ENCODE peak calls at places on chromosomes 7 and 10, in seven cellular contexts. F, S, E, D, N, M and T are unnamed samples.

GRCh38 chr7:115479448-115479847 is 551.1 kb downstream of the TFEC start:
- DNase-seq in E (no peak), F (no peak), D (no peak), M (no peak), N (no peak), S (no peak), T (no peak)

GRCh38 chr7:113071465-113071864 is 15.2 kb downstream of the GPR85 start:
- DNase-seq in S (no peak), D (no peak), M (no peak), F (no peak), E (no peak), N (no peak), T (no peak)

GRCh38 chr7:36090976-36091375 is 62.1 kb upstream of the EEPD1 start:
- DNase-seq in M (no peak), E (no peak), N (no peak), S (no peak), D (no peak), F (no peak), T (no peak)

GRCh38 chr10:88004451-88004850 is 141.0 kb downstream of the PTEN start:
- DNase-seq in S (no peak), D (no peak), E (no peak), F (no peak), M (no peak), N (no peak), T (no peak)

GRCh38 chr7:376306-376969 is 86.5 kb downstream of the FOXL3 start:
- DNase-seq in D (no peak), F (no peak), E (no peak), S (peak; percentile 38), M (no peak), N (no peak), T (no peak)

GRCh38 chr10:77131214-77131613 is 506.4 kb downstream of the KCNMA1 start:
- DNase-seq in D (no peak), F (no peak), E (no peak), S (no peak), N (no peak), M (no peak), T (no peak)

GRCh38 chr10:89555688-89556445 is 20.5 kb upstream of the SLC16A12 start:
- DNase-seq in D (no peak), M (no peak), F (no peak), S (no peak), E (no peak), N (no peak), T (peak; percentile 25)

GRCh38 chr7:102306916-102307677 is 20.4 kb downstream of the SH2B2 start:
- DNase-seq in D (no peak), M (peak; percentile 72), F (peak; percentile 96), E (no peak), N (peak; percentile 47), S (no peak), T (no peak)

GRCh38 chr7:96093435-96093834 is 228.5 kb downstream of the SLC25A13 start:
- DNase-seq in N (no peak), D (no peak), F (no peak), S (no peak), M (no peak), E (no peak), T (no peak)

GRCh38 chr10:99834410-99834809 is 52.0 kb downstream of the ABCC2 start:
- DNase-seq in S (no peak), M (peak; percentile 23), E (peak; percentile 12), F (no peak), N (no peak), D (no peak), T (no peak)

GRCh38 chr10:123781324-123781900 is 110.2 kb downstream of the CPXM2 start:
- DNase-seq in F (no peak), S (no peak), D (no peak), N (no peak), M (no peak), E (no peak), T (no peak)

GRCh38 chr7:51262796-51263519 is 53.7 kb downstream of the COBL start:
- DNase-seq in M (no peak), F (no peak), S (no peak), E (no peak), N (no peak), D (no peak), T (no peak)

GRCh38 chr7:98949336-98950044 is 71.2 kb downstream of the TRRAP start:
- DNase-seq in D (no peak), M (no peak), E (no peak), S (no peak), N (no peak), F (no peak), T (no peak)

GRCh38 chr10:77350711-77351119 is 286.9 kb downstream of the KCNMA1 start:
- DNase-seq in E (peak; percentile 92), M (no peak), D (peak; percentile 68), F (no peak), S (peak; percentile 19), N (no peak), T (peak; percentile 47)

GRCh38 chr10:86024555-86025001 is 342.0 kb downstream of the GRID1 start:
- DNase-seq in N (no peak), D (peak; percentile 32), F (no peak), M (no peak), E (no peak), S (peak; percentile 42), T (no peak)

GRCh38 chr7:151459726-151460473 is 20.0 kb upstream of the CRYGN start:
- DNase-seq in D (no peak), M (peak; percentile 79), F (no peak), E (peak; percentile 57), S (peak; percentile 77), N (no peak), T (peak; percentile 52)

DNA sequence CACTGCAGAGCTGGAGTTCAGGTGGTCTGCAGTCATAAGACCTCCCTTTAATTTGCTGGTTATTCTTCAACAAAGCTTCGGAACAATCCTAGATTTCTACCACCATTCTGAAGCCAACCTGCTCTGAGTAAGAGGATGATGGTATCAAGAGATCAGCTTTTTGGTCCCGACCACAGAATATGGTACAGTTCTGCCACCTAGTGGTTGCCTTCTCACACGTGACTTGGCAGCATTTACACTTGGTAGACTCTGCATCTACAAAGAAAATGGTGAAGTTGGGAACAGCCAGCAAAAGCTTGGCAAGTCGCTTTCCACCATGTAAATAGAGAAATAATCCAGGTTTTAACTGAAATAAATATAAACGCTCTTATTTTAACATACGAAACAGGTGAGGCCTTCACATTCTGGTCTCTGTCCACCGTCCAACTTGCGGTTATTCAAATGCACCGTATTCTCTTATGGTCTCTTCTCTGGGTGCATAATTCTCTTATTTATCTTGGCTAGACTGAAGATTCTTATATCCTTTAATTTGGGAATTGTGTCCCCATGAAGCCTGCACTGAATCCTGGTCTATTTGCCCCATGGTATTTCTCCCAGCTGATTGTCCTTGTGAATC is 173.9 kb upstream of the GRM3 start:
- DNase-seq in F (peak; percentile 27), S (peak; percentile 57), D (peak; percentile 56), M (peak; percentile 70), N (peak; percentile 67), E (peak; percentile 78), T (peak; percentile 92)
- TF ChIP-seq JUND in F (no peak), S (no peak), D (no peak), M (no peak), N (no peak), E (no peak), T (no peak)

DNA sequence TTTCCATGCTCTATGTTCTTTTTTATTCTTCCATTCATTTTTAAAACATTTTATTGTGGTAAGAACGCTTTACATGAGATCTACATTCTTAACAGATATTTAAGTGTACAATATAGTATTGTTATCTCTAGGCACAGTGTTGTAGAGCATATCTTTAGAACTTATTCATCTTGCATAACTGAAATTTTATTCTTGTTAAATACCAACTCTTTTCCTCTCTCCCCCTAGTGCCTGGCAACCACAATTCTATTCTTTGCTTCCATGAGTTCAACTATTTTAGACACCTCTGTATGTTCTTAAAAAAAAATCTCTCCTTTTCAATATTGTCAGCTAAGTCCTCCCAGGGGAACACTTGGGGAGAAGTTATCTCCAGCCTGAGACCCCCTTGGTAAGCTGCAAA is 67.1 kb upstream of the HABP2 start:
- DNase-seq in S (no peak), N (no peak), F (no peak), E (no peak), D (no peak), M (no peak), T (no peak)
- TF ChIP-seq JUND in S (no peak), N (no peak), F (no peak), E (no peak), D (no peak), M (no peak), T (no peak)

GRCh38 chr10:5779753-5780152 is 33.5 kb downstream of the GDI2 start:
- DNase-seq in N (no peak), S (no peak), E (no peak), M (no peak), F (no peak), D (no peak), T (no peak)
- TF ChIP-seq JUND in N (no peak), S (no peak), E (no peak), M (no peak), F (no peak), D (no peak), T (no peak)

DNA sequence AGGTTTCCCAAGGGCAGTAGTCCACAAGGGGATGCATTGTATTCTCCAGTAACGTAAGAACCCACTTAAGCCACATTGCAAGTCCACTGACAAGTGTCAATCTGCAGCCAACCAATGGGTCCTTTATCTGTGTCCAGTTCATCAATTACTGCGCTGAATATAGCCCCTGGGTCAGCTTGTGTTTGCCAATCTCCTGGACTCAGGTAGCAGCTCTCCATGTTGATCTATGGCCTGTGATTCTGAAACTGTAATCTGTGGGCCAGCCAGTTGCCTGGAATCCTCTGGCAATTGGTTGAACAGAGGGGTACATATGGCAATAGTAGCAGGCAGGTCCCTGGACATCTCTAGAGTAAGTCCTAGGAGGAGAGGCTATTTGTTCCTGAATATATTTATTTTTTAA is 8.8 kb upstream of the TMEM248 start:
- DNase-seq in F (no peak), D (no peak), M (peak; percentile 15), E (no peak), S (no peak), N (no peak), T (no peak)
- TF ChIP-seq JUND in F (no peak), D (no peak), M (no peak), E (no peak), S (no peak), N (no peak), T (no peak)

DNA sequence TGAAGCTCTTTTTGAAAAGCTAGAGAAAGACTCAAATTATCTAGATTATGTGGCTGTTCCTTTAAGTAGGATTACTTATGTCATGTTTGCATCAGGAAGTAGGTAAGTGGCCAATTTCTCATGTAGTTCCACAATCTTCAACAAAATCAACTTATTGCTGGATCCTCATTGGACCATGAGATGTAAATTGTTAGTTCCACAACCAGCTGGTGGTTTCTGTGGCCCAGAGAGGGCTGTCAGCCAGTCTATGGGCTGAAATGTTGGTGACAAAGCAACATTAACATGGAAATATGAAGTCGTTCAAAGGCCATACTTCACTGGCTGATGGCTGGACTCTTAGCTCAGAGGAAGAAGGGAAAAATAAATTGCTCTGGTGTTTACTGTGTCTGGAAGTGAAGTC is 157.9 kb downstream of the PLXDC2 start:
- DNase-seq in F (no peak), S (no peak), E (no peak), D (no peak), N (no peak), M (no peak), T (no peak)
- TF ChIP-seq JUND in F (no peak), S (no peak), E (no peak), D (no peak), N (no peak), M (no peak), T (no peak)

GRCh38 chr10:29725133-29725720 is 90.5 kb upstream of the SVIL start:
- DNase-seq in N (no peak), E (no peak), D (no peak), S (peak; percentile 60), F (no peak), M (no peak), T (no peak)
- TF ChIP-seq JUND in N (no peak), E (no peak), D (no peak), S (no peak), F (no peak), M (no peak), T (no peak)

GRCh38 chr10:132248455-132249231 is 59.1 kb downstream of the STK32C start:
- DNase-seq in N (no peak), E (peak; percentile 4), S (peak; percentile 95), D (peak; percentile 97), M (no peak), F (no peak), T (peak; percentile 76)
- TF ChIP-seq JUND in N (no peak), E (no peak), S (no peak), D (no peak), M (no peak), F (no peak), T (no peak)